ENCODE peak calls at places on chromosomes 2 and 18, in seven cellular contexts. R, S, J, I, M, P and T are unnamed samples.

GRCh38 chr2:189091253-189091652 is 88.3 kb downstream of the COL5A2 start:
- DNase-seq in S (no peak), J (no peak), M (no peak), R (no peak), I (no peak), P (no peak), T (peak; percentile 41)

GRCh38 chr2:166234112-166234846 is 106.5 kb upstream of the SCN1A start:
- DNase-seq in I (no peak), R (no peak), P (no peak), J (no peak), S (no peak), M (no peak), T (peak; percentile 80)

GRCh38 chr2:167293172-167293781 is 405.0 kb downstream of the XIRP2 start:
- DNase-seq in S (no peak), I (peak; percentile 49), M (no peak), R (peak; percentile 35), J (peak; percentile 53), P (no peak), T (peak; percentile 16)

GRCh38 chr2:150480241-150480640 is 7.2 kb downstream of the RND3 start:
- DNase-seq in I (no peak), S (no peak), R (no peak), J (no peak), M (no peak), P (no peak), T (peak; percentile 81)

GRCh38 chr2:218722419-218722818 is 11.8 kb downstream of the TTLL4 start:
- DNase-seq in P (no peak), J (no peak), I (no peak), R (no peak), M (no peak), S (no peak), T (no peak)

GRCh38 chr2:240817496-240818292 is 2.3 kb downstream of the KIF1A start:
- DNase-seq in R (no peak), P (no peak), M (no peak), J (no peak), S (no peak), I (no peak), T (no peak)

GRCh38 chr2:201959198-201959597 is 74.5 kb upstream of the FZD7 start:
- DNase-seq in R (no peak), M (no peak), P (no peak), S (no peak), J (no peak), I (no peak), T (no peak)

GRCh38 chr2:12487253-12488004 is 229.3 kb upstream of the TRIB2 start:
- DNase-seq in R (no peak), M (no peak), S (no peak), J (no peak), I (no peak), P (no peak), T (no peak)

GRCh38 chr2:65064728-65065552 is 8.7 kb downstream of the CEP68 start:
- DNase-seq in I (peak; percentile 65), J (peak; percentile 42), R (peak; percentile 64), P (no peak), S (peak; percentile 93), M (no peak), T (peak; percentile 96)

GRCh38 chr18:13268035-13268700 is 49.6 kb downstream of the LDLRAD4 start:
- DNase-seq in S (no peak), M (no peak), P (no peak), R (peak; percentile 77), J (no peak), I (no peak), T (peak; percentile 24)

GRCh38 chr2:192379736-192380135 is 185.0 kb upstream of the TMEFF2 start:
- DNase-seq in I (no peak), S (no peak), J (no peak), R (no peak), M (no peak), P (no peak), T (no peak)

GRCh38 chr2:136216073-136216472 is 98.1 kb upstream of the CXCR4 start:
- DNase-seq in S (no peak), I (no peak), R (no peak), M (no peak), J (no peak), P (no peak), T (no peak)

GRCh38 chr2:207704031-207704430 is 7.4 kb upstream of the CCNYL1 start:
- DNase-seq in M (no peak), R (no peak), P (no peak), S (no peak), J (no peak), I (no peak), T (no peak)

GRCh38 chr2:7951490-7951889 is 730.4 kb upstream of the ID2 start:
- DNase-seq in P (no peak), S (no peak), J (no peak), R (no peak), I (no peak), M (no peak), T (no peak)